ENCODE peak calls at places on chromosomes 7 and 10, in six cellular contexts. J is psoas muscle, O is stomach, X is colonic mucosa, S is fibroblast of villous mesenchyme, P is A549. D is an unnamed sample.

GRCh38 chr7:151003572-151003971 is 12.8 kb downstream of the NOS3 start:
- DNase-seq in J (no peak), O (no peak), X (no peak), S (no peak), P (no peak), D (no peak)

GRCh38 chr7:156117542-156118245 is 305.4 kb upstream of the SHH start:
- DNase-seq in J (no peak), O (no peak), X (no peak), S (no peak), P (no peak), D (no peak)

GRCh38 chr10:101136007-101136707 is 5.1 kb downstream of the TLX1 start:
- DNase-seq in J (no peak), O (no peak), X (no peak), S (no peak), P (no peak), D (peak; percentile 30)

GRCh38 chr7:40299097-40299496 is 164.3 kb downstream of the SUGCT start:
- DNase-seq in J (no peak), O (no peak), X (no peak), S (peak; percentile 91), P (no peak), D (no peak)

GRCh38 chr10:119028900-119029612 is 458 bp upstream of the NANOS1 start:
- DNase-seq in J (peak; percentile 95), O (peak; percentile 89), X (peak; percentile 90), S (peak; percentile 92), P (peak; percentile 91), D (peak; percentile 95)

GRCh38 chr10:51879238-51879637 is 179.8 kb upstream of the CSTF2T start:
- DNase-seq in J (no peak), O (no peak), X (no peak), S (peak; percentile 94), P (no peak), D (no peak)

GRCh38 chr10:102815790-102816549 is 21.2 kb downstream of the CYP17A1 start:
- DNase-seq in J (no peak), O (no peak), X (no peak), S (peak; percentile 94), P (no peak), D (no peak)

GRCh38 chr10:133278577-133279265 is 2.1 kb upstream of the ADAM8 start:
- DNase-seq in J (peak; percentile 74), O (peak; percentile 82), X (peak; percentile 57), S (peak; percentile 77), P (no peak), D (peak; percentile 86)

GRCh38 chr10:58473966-58474365 is 38.7 kb upstream of the BICC1 start:
- DNase-seq in J (no peak), O (no peak), X (no peak), S (no peak), P (no peak), D (no peak)

GRCh38 chr7:27095050-27095896 is 527 bp downstream of the HOXA1 start:
- DNase-seq in J (peak; percentile 34), O (no peak), X (no peak), S (no peak), P (no peak), D (no peak)

GRCh38 chr7:128041203-128041602 is 10.0 kb upstream of the LRRC4 start:
- DNase-seq in J (no peak), O (no peak), X (no peak), S (peak; percentile 79), P (no peak), D (no peak)

GRCh38 chr10:94571528-94571927 is 25.9 kb downstream of the HELLS start:
- DNase-seq in J (no peak), O (no peak), X (no peak), S (peak; percentile 62), P (no peak), D (no peak)

GRCh38 chr7:70678621-70679251 is 453.2 kb upstream of the GALNT17 start:
- DNase-seq in J (no peak), O (no peak), X (no peak), S (peak; percentile 3), P (no peak), D (no peak)

GRCh38 chr10:93062499-93063216 is 2.1 kb downstream of the CYP26C1 start:
- DNase-seq in J (no peak), O (no peak), X (peak; percentile 33), S (no peak), P (no peak), D (no peak)

GRCh38 chr10:14570800-14571199 is 203.9 kb downstream of the FAM107B start:
- DNase-seq in J (no peak), O (no peak), X (no peak), S (no peak), P (no peak), D (no peak)

GRCh38 chr7:27860800-27861199 is 120.8 kb downstream of the TAX1BP1 start:
- DNase-seq in J (no peak), O (no peak), X (no peak), S (no peak), P (no peak), D (no peak)

GRCh38 chr10:23818484-23818883 is 379.6 kb downstream of the OTUD1 start:
- DNase-seq in J (no peak), O (no peak), X (no peak), S (no peak), P (no peak), D (no peak)

GRCh38 chr7:99362801-99363200 is 11.7 kb upstream of the ARPC1B start:
- DNase-seq in J (no peak), O (no peak), X (no peak), S (peak; percentile 86), P (no peak), D (no peak)

GRCh38 chr10:114874827-114875541 is 53.4 kb downstream of the FHIP2A start:
- DNase-seq in J (no peak), O (no peak), X (no peak), S (peak; percentile 53), P (no peak), D (no peak)

GRCh38 chr7:48112431-48113165 is 23.5 kb downstream of the UPP1 start:
- DNase-seq in J (no peak), O (no peak), X (no peak), S (no peak), P (no peak), D (no peak)

GRCh38 chr7:100613447-100614185 is 1.3 kb downstream of the MOSPD3 start:
- DNase-seq in J (no peak), O (no peak), X (no peak), S (no peak), P (no peak), D (no peak)
- H3K4me3 ChIP-seq in J (peak overlapping the region; percentile 88), O (peak overlapping the region; percentile 86), X (no peak overlapping the region), S (peak overlapping the region; percentile 86), P (no peak overlapping the region), D (no peak overlapping the region)

GRCh38 chr10:20289055-20289454 is 472.8 kb downstream of the PLXDC2 start:
- DNase-seq in J (no peak), O (no peak), X (no peak), S (no peak), P (no peak), D (no peak)
- H3K4me3 ChIP-seq in J (no peak overlapping the region), O (no peak overlapping the region), X (no peak overlapping the region), S (no peak overlapping the region), P (no peak overlapping the region), D (no peak overlapping the region)

DNA sequence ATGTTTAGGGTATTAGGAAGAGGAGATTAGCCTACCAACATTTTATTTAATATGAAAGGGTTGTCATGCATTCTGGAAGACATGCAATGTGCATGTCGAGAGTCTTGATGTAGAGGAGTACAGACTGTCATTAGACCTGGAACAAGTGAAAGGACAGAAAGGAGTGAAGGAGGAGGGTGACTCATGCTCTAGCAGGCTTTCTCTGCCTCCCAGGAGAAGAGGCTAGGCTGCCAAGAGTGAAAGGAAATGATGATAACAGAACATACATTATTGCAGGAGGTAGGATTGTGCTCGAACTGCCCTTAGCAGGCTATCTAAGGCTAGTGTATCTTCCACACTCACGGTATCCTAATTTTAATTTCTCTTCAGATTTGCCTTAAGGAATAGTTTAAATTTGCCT is 228.8 kb downstream of the EXOC4 start:
- DNase-seq in J (no peak), O (no peak), X (no peak), S (peak; percentile 40), P (no peak), D (no peak)
- H3K4me3 ChIP-seq in J (no peak overlapping the region), O (no peak overlapping the region), X (no peak overlapping the region), S (no peak overlapping the region), P (no peak overlapping the region), D (no peak overlapping the region)

DNA sequence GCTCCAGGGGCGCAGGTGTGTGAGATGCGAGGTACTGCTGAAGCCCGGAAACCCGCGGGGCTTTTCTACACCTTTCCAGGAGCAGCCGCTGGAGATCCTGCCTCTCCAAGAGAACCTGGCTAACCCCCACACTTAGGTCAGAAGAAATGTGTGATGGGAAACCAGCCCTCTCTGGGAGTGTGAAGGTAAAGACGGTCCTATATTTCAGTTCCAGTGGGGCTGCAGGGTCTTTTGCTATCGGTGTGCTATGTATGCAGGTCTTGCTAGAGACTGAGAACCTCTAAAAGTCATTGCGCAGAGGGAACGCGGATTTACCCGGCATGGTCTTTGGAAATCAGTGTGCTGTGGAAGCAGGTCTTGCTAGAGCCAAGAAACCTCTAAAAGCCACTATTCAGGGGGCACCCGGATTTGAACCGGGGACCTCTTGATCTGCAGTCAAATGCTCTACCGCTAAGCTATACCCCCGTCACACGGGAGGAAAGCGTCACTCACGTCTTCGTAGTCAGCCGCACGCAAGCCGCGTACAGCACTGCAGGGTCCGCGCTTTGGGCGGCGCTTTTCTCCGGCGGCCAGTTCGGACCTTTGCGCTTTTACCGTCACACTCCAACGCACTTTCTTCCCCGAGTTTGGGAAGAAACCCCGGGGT is 46.0 kb downstream of the ZNF777 start:
- DNase-seq in J (peak; percentile 82), O (no peak), X (peak; percentile 30), S (peak; percentile 65), P (no peak), D (no peak)
- H3K4me3 ChIP-seq in J (peak overlapping the region; percentile 46), O (peak overlapping the region; percentile 25), X (no peak overlapping the region), S (peak overlapping the region; percentile 44), P (no peak overlapping the region), D (no peak overlapping the region)

GRCh38 chr7:117118579-117119180 is 165.4 kb downstream of the ST7 start:
- DNase-seq in J (no peak), O (no peak), X (no peak), S (no peak), P (no peak), D (no peak)
- H3K4me3 ChIP-seq in J (no peak overlapping the region), O (no peak overlapping the region), X (no peak overlapping the region), S (no peak overlapping the region), P (no peak overlapping the region), D (no peak overlapping the region)

GRCh38 chr10:88953662-88954061 is 1.1 kb upstream of the ACTA2 start:
- DNase-seq in J (no peak), O (no peak), X (no peak), S (no peak), P (no peak), D (no peak)
- H3K4me3 ChIP-seq in J (no peak overlapping the region), O (no peak overlapping the region), X (no peak overlapping the region), S (no peak overlapping the region), P (no peak overlapping the region), D (no peak overlapping the region)